ENCODE peak calls at places on chromosomes 2 and 18, in four cellular contexts. Z is WTC11, N is GM12878, Y is HepG2. G is an unnamed sample.

GRCh38 chr18:37698508-37699035 is 133.0 kb upstream of the CELF4 start:
- DNase-seq in N (no peak), Y (no peak), Z (peak; percentile 13), G (no peak)

GRCh38 chr2:237919593-237919992 is 47.2 kb upstream of the UBE2F start:
- DNase-seq in Z (no peak), N (no peak), Y (no peak), G (no peak)

GRCh38 chr2:26455801-26456700 is 21.9 kb downstream of the OTOF start:
- DNase-seq in N (no peak), Y (no peak), Z (no peak), G (no peak)

GRCh38 chr2:47034973-47035609 is 119.5 kb upstream of the MCFD2 start:
- DNase-seq in N (peak; percentile 33), Z (no peak), Y (peak; percentile 80), G (no peak)

GRCh38 chr2:236565879-236566402 is 3.7 kb upstream of the ACKR3 start:
- DNase-seq in Z (peak; percentile 31), N (no peak), Y (no peak), G (no peak)

GRCh38 chr2:191617589-191617988 is 60.3 kb upstream of the NABP1 start:
- DNase-seq in Z (no peak), Y (no peak), N (peak; percentile 76), G (no peak)

GRCh38 chr2:100520224-100520623 is 42.6 kb upstream of the PDCL3 start:
- DNase-seq in N (no peak), Y (no peak), Z (no peak), G (no peak)

GRCh38 chr2:11742702-11743530 is 3.5 kb upstream of the LPIN1 start:
- DNase-seq in Z (no peak), N (no peak), Y (no peak), G (peak; percentile 33)

GRCh38 chr2:215612770-215613169 is 176.9 kb upstream of the FN1 start:
- DNase-seq in N (no peak), Z (no peak), Y (no peak), G (no peak)

GRCh38 chr18:35438480-35439234 is 59.1 kb downstream of the INO80C start:
- DNase-seq in Y (no peak), Z (no peak), N (no peak), G (no peak)

GRCh38 chr2:10389596-10389995 is 58.5 kb downstream of the ODC1 start:
- DNase-seq in Z (no peak), Y (no peak), N (no peak), G (no peak)

GRCh38 chr2:96914332-96914731 is 44.5 kb upstream of the SEMA4C start:
- DNase-seq in Z (no peak), Y (no peak), N (no peak), G (no peak)

GRCh38 chr2:100513650-100514049 is 43.4 kb downstream of the NMS start:
- DNase-seq in Y (no peak), Z (no peak), N (no peak), G (peak; percentile 18)

GRCh38 chr2:33298233-33298632 is 178.2 kb upstream of the RASGRP3 start:
- DNase-seq in N (no peak), Z (no peak), Y (no peak), G (peak; percentile 44)

GRCh38 chr2:53765749-53766148 is 1.9 kb upstream of the CHAC2 start:
- DNase-seq in Y (no peak), N (no peak), Z (no peak), G (peak; percentile 41)

GRCh38 chr2:53767405-53768232 is at the start of gene CHAC2:
- DNase-seq in N (peak; percentile 66), Z (peak; percentile 81), Y (peak; percentile 81), G (peak; percentile 75)

GRCh38 chr2:53768233-53768542 is 584 bp downstream of the CHAC2 start:
- DNase-seq in N (no peak), Y (no peak), Z (peak; percentile 36), G (peak; percentile 43)

GRCh38 chr2:53769318-53769945 is 1.8 kb downstream of the CHAC2 start:
- DNase-seq in Z (no peak), Y (no peak), N (no peak), G (peak; percentile 28)

GRCh38 chr2:53770264-53770663 is 2.7 kb downstream of the CHAC2 start:
- DNase-seq in N (no peak), Z (no peak), Y (no peak), G (peak; percentile 59)
- TF ChIP-seq TCF7 in N (no peak), Z (no peak), Y (no peak), G (no peak)

DNA sequence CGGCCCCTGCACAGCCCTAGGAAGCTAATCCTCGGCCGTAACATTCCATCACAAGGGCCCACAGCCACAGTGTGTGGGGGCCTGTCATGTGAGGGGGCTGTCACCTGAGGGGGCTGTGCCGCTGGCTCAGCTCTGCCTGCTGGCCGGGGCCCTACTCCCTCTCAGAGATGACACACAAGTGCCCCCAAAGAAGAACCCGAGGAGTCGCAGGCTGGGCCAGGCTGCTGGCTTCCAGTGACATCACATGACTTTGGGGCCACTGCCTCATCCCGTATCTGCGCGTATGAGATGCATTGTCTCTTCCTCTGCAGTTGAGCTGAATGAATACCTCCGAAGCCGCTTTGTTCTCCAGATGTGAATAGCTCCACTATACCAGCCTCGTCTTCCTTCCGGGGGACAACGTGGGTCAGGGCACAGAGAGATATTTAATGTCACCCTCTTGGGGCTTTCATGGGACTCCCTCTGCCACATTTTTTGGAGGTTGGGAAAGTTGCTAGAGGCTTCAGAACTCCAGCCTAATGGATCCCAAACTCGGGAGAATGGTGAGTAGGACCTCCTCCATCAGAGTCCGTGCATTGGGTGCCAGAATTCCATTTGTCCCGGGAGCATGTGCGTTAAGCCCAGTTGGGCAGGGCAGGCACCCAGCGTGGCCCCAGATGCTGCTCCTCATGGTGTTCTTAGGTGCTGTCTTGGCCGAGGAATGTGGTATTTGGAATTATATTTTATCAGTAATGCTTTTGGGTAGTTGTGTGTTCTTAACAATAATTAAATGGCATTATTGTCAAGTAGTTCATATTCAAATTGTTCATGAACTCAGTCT is at the start of gene CNDP1:
- DNase-seq in Z (no peak), Y (no peak), N (no peak), G (no peak)
- TF ChIP-seq TCF7 in Z (no peak), Y (no peak), N (no peak), G (no peak)

GRCh38 chr2:95039410-95039809 is 13.9 kb downstream of the MAL start:
- DNase-seq in Y (no peak), Z (no peak), N (no peak), G (no peak)

GRCh38 chr2:95041824-95042442 is 16.4 kb downstream of the MAL start:
- DNase-seq in Z (no peak), N (no peak), Y (no peak), G (no peak)

GRCh38 chr2:95041060-95041823 is 15.7 kb downstream of the MAL start:
- DNase-seq in N (no peak), Y (no peak), Z (no peak), G (no peak)

GRCh38 chr2:95039978-95040377 is 14.5 kb downstream of the MAL start:
- DNase-seq in Y (no peak), Z (no peak), N (no peak), G (no peak)

GRCh38 chr2:95040470-95040869 is 15.0 kb downstream of the MAL start:
- DNase-seq in Y (no peak), N (no peak), Z (no peak), G (no peak)
- TF ChIP-seq TCF7 in Y (no peak), N (no peak), Z (no peak), G (no peak)

DNA sequence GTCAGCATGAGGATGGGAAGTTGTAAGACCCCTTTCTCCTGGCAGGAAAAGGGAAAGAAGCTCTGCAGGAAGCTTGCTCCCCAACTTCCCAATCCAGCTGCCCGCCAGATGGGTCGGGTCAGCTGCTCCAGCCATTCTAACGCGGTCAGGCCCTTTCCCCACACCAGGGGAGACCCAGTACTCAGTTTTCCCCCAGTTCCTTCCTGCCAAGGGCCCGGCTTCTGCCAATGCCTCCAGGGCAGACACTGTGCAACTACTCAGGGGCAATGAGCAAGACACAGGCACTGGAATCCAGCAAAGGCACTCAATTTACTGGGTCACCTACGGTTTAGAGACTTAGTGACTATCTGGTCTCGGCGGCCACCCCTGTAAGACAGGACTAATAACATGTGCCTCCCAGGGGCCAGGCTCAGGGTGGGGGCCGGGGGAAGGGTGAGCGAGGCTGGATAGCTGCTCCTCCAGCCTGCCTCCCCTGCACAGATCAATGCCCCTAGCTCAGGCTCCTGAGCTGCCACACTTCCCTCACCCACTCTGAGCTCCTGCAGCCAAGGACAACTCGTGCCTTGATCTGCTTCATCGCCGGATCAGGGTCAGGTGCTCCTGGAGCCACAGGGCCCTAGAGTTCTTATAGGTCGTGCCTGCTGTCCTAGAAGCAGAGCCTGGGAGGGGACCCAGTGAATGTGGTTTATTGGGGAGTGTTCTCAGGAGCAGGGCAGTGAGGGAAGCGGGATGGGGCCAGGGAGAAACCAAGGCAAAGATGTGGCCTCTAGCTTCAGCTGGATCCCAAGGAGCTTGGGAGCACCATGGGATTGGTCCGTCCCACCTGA is 171.1 kb downstream of the ZFP36L2 start:
- DNase-seq in Y (no peak), N (no peak), Z (no peak), G (no peak)
- TF ChIP-seq TCF7 in Y (no peak), N (no peak), Z (no peak), G (no peak)

DNA sequence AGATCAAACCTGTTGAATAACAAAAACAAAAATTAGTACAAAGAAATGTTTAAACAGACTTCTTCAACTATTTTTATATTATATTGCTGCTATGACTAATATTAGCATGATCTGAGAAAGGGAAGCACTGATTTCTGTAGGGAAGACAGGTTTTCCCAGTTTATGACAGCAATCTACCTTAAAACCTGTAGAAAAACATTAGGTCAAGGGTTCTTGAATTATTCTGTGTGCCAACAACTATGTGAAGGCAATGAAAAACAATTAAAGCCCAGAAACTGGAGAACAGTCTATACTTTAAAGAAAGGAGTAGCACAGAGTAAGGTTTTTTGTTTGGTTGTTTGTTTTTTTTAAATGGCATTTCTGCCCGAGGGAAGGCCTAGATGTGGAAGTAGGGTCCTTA is 23.3 kb downstream of the PUM2 start:
- DNase-seq in Y (no peak), Z (no peak), N (no peak), G (no peak)
- TF ChIP-seq TCF7 in Y (no peak), Z (no peak), N (no peak), G (no peak)

GRCh38 chr2:169839954-169840746 is 12.9 kb downstream of the UBR3 start:
- DNase-seq in Y (no peak), N (no peak), Z (no peak), G (peak; percentile 56)
- TF ChIP-seq TCF7 in Y (no peak), N (no peak), Z (no peak), G (no peak)

GRCh38 chr2:241772063-241772499 is 4.5 kb upstream of the GAL3ST2 start:
- DNase-seq in Y (peak; percentile 67), N (peak; percentile 40), Z (no peak), G (no peak)

GRCh38 chr2:241770185-241770935 is 6.3 kb upstream of the GAL3ST2 start:
- DNase-seq in Y (peak; percentile 96), Z (peak; percentile 15), N (no peak), G (no peak)

GRCh38 chr2:241770936-241771285 is 5.7 kb upstream of the GAL3ST2 start:
- DNase-seq in Y (no peak), N (no peak), Z (no peak), G (no peak)

GRCh38 chr2:241769819-241770184 is 6.8 kb upstream of the GAL3ST2 start:
- DNase-seq in Y (no peak), Z (no peak), N (no peak), G (no peak)

GRCh38 chr2:241771286-241772062 is 5.1 kb upstream of the GAL3ST2 start:
- DNase-seq in Z (peak; percentile 17), Y (peak; percentile 83), N (no peak), G (peak; percentile 8)
- TF ChIP-seq TCF7 in Z (no peak), Y (no peak), N (no peak), G (no peak)